ENCODE peak calls at places on chromosomes 7 and 10, in eight cellular contexts. E is AG04450; D is anterior cingulate cortex; V is renal cortical epithelial cell; W is fibroblast of the aortic adventitia; C is sciatic nerve; O is CD4-positive, CD25-positive, alpha-beta regulatory T cell; N is H1. I is an unnamed sample.

GRCh38 chr7:131557521-131558385 is 1.3 kb upstream of the PODXL start:
- DNase-seq in E (no peak), W (peak; percentile 43), V (no peak), D (no peak), C (no peak), O (no peak), N (peak; percentile 75), I (no peak)

GRCh38 chr7:134660961-134661376 is 14.3 kb downstream of the BPGM start:
- DNase-seq in C (no peak), E (peak; percentile 61), N (no peak), W (peak; percentile 63), D (no peak), V (peak; percentile 52), O (no peak), I (peak; percentile 11)

GRCh38 chr10:118511720-118512119 is 83.7 kb downstream of the PRLHR start:
- DNase-seq in E (no peak), W (no peak), C (no peak), D (no peak), N (no peak), O (no peak), V (no peak), I (no peak)

GRCh38 chr7:691361-692045 is 35.0 kb upstream of the DNAAF5 start:
- DNase-seq in E (no peak), D (no peak), V (no peak), O (no peak), C (peak; percentile 38), N (no peak), W (no peak), I (no peak)

GRCh38 chr10:122298598-122299301 is 27.7 kb downstream of the BTBD16 start:
- DNase-seq in V (peak; percentile 70), D (peak; percentile 19), C (peak; percentile 86), O (peak; percentile 62), E (peak; percentile 58), N (peak; percentile 70), W (peak; percentile 85), I (peak; percentile 84)

GRCh38 chr10:43225004-43225786 is 41.7 kb downstream of the RASGEF1A start:
- DNase-seq in O (no peak), N (no peak), W (no peak), E (no peak), V (no peak), C (no peak), D (no peak), I (no peak)

GRCh38 chr10:104349623-104350142 is 4.0 kb upstream of the CFAP58 start:
- DNase-seq in D (no peak), W (peak; percentile 78), O (no peak), C (no peak), V (peak; percentile 94), N (no peak), E (no peak), I (no peak)

GRCh38 chr7:12712236-12712635 is 24.8 kb downstream of the ARL4A start:
- DNase-seq in D (no peak), O (no peak), N (no peak), V (peak; percentile 64), E (no peak), W (no peak), C (no peak), I (no peak)

GRCh38 chr7:6558837-6559236 is 7.6 kb upstream of the GRID2IP start:
- DNase-seq in O (no peak), V (peak; percentile 25), N (no peak), E (no peak), D (no peak), W (peak; percentile 32), C (no peak), I (no peak)

GRCh38 chr7:49894543-49894942 is 121.1 kb downstream of the VWC2 start:
- DNase-seq in N (no peak), W (no peak), O (no peak), E (no peak), D (no peak), V (no peak), C (no peak), I (no peak)

GRCh38 chr10:43124574-43125273 is 13.5 kb upstream of the CSGALNACT2 start:
- DNase-seq in O (no peak), D (no peak), C (no peak), N (no peak), V (no peak), E (no peak), W (no peak), I (no peak)

GRCh38 chr10:60883187-60883586 is 60.8 kb downstream of the RHOBTB1 start:
- DNase-seq in W (peak; percentile 22), C (no peak), V (no peak), N (no peak), O (no peak), E (no peak), D (no peak), I (no peak)

GRCh38 chr7:45683556-45684148 is 109.5 kb downstream of the ADCY1 start:
- DNase-seq in C (peak; percentile 15), W (no peak), O (no peak), N (no peak), V (no peak), D (no peak), E (no peak), I (no peak)

GRCh38 chr7:106012184-106012583 is 49.1 kb downstream of the CDHR3 start:
- DNase-seq in N (no peak), D (no peak), C (no peak), V (no peak), E (no peak), O (no peak), W (no peak), I (no peak)

I was measured in globus pallidus.